ENCODE peak calls at places on chromosomes 1 and 21, in ten cellular contexts. K is psoas muscle, C is esophagus squamous epithelium, N is MM.1S, G is Peyer's patch, Y is tibial nerve, W is colonic mucosa, D is HCT116, A is heart left ventricle, P is astrocyte of the cerebellum. I is an unnamed sample.
A peak's percentile ranks its signal among the peaks of the same experiment; 100 is the strongest.

GRCh38 chr1:45084562-45084961 is 72.5 kb downstream of the UROD start:
- DNase-seq in K (no peak), N (no peak), G (no peak), W (no peak), A (no peak), P (no peak), C (no peak), D (no peak), Y (no peak), I (no peak)

GRCh38 chr1:160376525-160377131 is 9.8 kb downstream of the NHLH1 start:
- DNase-seq in A (no peak), C (no peak), W (peak; percentile 37), N (peak; percentile 51), G (no peak), P (peak; percentile 45), D (peak; percentile 61), K (no peak), Y (no peak), I (no peak)

GRCh38 chr21:42997053-42997452 is 22.7 kb downstream of the PKNOX1 start:
- DNase-seq in D (no peak), N (no peak), C (no peak), A (peak; percentile 71), P (peak; percentile 94), W (peak; percentile 30), G (no peak), Y (no peak), K (peak; percentile 61), I (peak; percentile 85)

GRCh38 chr1:92960395-92961130 is 699 bp downstream of the DIPK1A start:
- DNase-seq in W (peak; percentile 76), N (peak; percentile 79), D (peak; percentile 70), Y (no peak), G (peak; percentile 65), A (peak; percentile 54), P (peak; percentile 60), C (no peak), K (peak; percentile 43), I (peak; percentile 41)

GRCh38 chr21:36990508-36991205 is 15.8 kb upstream of the RIPPLY3 start:
- DNase-seq in N (no peak), G (no peak), K (no peak), P (no peak), D (no peak), Y (no peak), C (no peak), A (no peak), W (no peak), I (no peak)

GRCh38 chr1:39574646-39575045 is 1.9 kb downstream of the PABPC4 start:
- DNase-seq in C (no peak), P (no peak), N (no peak), K (no peak), W (peak; percentile 52), A (no peak), G (no peak), Y (no peak), D (no peak), I (no peak)

GRCh38 chr1:21318714-21319159 is 28.5 kb upstream of the ECE1 start:
- DNase-seq in D (no peak), Y (peak; percentile 77), W (peak; percentile 71), G (no peak), K (peak; percentile 91), P (no peak), C (no peak), A (peak; percentile 95), N (no peak), I (no peak)

GRCh38 chr1:116076831-116077230 is 34.4 kb upstream of the MAB21L3 start:
- DNase-seq in G (no peak), P (no peak), D (no peak), A (no peak), W (no peak), K (no peak), C (no peak), N (no peak), Y (no peak), I (no peak)

GRCh38 chr1:15100369-15101111 is 53.0 kb upstream of the TMEM51 start:
- DNase-seq in W (peak; percentile 50), G (no peak), P (peak; percentile 8), K (no peak), A (peak; percentile 42), N (peak; percentile 55), D (peak; percentile 37), C (no peak), Y (no peak), I (no peak)

GRCh38 chr1:178818416-178818815 is 52.5 kb downstream of the ANGPTL1 start:
- DNase-seq in A (no peak), Y (no peak), D (no peak), P (peak; percentile 11), G (no peak), W (no peak), C (no peak), K (no peak), N (no peak), I (peak; percentile 14)

GRCh38 chr1:161037661-161038522 is 872 bp downstream of the TSTD1 start:
- DNase-seq in C (no peak), G (no peak), K (no peak), N (peak; percentile 6), A (no peak), Y (no peak), W (peak; percentile 66), D (no peak), P (no peak), I (no peak)

DNA sequence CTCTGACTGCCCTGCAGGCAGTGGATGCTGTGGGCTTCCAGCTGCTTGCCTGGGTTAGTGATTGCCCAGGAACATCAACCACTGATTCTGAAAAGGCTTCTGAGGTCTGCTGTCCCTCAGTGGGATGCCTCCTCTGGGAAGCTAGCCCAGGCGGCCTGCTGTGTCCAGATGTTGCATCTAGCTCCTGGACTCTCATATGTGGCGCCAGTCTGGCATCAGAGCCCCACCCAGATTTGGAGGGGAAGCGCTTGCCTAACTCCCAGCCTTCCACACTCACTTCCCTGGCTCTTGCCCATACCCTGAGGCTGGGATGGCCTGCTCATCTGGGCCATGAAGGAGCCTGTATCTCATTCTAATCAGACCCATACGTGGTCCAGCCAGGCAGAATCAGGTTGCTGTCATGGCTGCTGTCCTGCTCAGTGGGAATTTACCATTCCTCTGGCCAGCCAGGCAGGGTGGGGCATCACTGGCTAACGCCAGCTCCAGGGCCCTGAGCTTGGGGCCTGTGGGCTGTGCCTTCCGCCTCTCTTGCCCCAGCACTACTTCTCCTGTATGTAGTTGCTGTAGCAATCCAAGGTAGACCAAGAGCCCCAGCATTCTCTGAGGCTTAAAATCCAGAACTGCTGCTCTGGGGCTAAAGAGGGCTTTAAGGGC is 4.1 kb downstream of the CSF1 start:
- DNase-seq in G (no peak), N (no peak), P (peak; percentile 36), Y (no peak), D (no peak), W (no peak), A (no peak), C (no peak), K (peak; percentile 76), I (no peak)
- H3K4me3 ChIP-seq in G (peak overlapping the region; percentile 3), N (no peak overlapping the region), P (no peak overlapping the region), Y (no peak overlapping the region), D (no peak overlapping the region), W (no peak overlapping the region), A (no peak overlapping the region), C (no peak overlapping the region), K (peak overlapping the region; percentile 89), I (no peak overlapping the region)

GRCh38 chr1:157087030-157087429 is 12.6 kb downstream of the ETV3L start:
- DNase-seq in C (no peak), A (no peak), Y (no peak), G (no peak), W (peak; percentile 0), K (no peak), P (no peak), N (no peak), D (no peak), I (no peak)

GRCh38 chr1:157084720-157085119 is 14.9 kb downstream of the ETV3L start:
- DNase-seq in G (no peak), K (no peak), P (no peak), C (no peak), W (peak; percentile 3), A (no peak), Y (no peak), D (no peak), N (no peak), I (no peak)

GRCh38 chr1:157088607-157089006 is 11.0 kb downstream of the ETV3L start:
- DNase-seq in W (peak; percentile 4), N (no peak), G (no peak), P (no peak), C (no peak), A (no peak), K (no peak), Y (no peak), D (no peak), I (no peak)

GRCh38 chr1:157086299-157086698 is 13.3 kb downstream of the ETV3L start:
- DNase-seq in N (no peak), Y (no peak), A (no peak), D (no peak), K (no peak), C (no peak), W (peak; percentile 12), G (no peak), P (no peak), I (no peak)

GRCh38 chr1:157085416-157085815 is 14.2 kb downstream of the ETV3L start:
- DNase-seq in Y (no peak), P (no peak), G (no peak), D (no peak), C (no peak), K (no peak), W (peak; percentile 4), N (no peak), A (no peak), I (no peak)
- TF ChIP-seq CTCF in Y (no peak), P (no peak), G (no peak), D (no peak), C (no peak), K (no peak), W (no peak), N (no peak), A (no peak), I (no peak)

GRCh38 chr1:205358579-205358978 is 1.9 kb upstream of the KLHDC8A start:
- DNase-seq in P (no peak), G (no peak), K (no peak), D (no peak), W (no peak), N (no peak), Y (no peak), C (no peak), A (no peak), I (no peak)
- H3K4me3 ChIP-seq in P (no peak overlapping the region), G (no peak overlapping the region), K (no peak overlapping the region), D (no peak overlapping the region), W (no peak overlapping the region), N (no peak overlapping the region), Y (no peak overlapping the region), C (no peak overlapping the region), A (no peak overlapping the region), I (no peak overlapping the region)

DNA sequence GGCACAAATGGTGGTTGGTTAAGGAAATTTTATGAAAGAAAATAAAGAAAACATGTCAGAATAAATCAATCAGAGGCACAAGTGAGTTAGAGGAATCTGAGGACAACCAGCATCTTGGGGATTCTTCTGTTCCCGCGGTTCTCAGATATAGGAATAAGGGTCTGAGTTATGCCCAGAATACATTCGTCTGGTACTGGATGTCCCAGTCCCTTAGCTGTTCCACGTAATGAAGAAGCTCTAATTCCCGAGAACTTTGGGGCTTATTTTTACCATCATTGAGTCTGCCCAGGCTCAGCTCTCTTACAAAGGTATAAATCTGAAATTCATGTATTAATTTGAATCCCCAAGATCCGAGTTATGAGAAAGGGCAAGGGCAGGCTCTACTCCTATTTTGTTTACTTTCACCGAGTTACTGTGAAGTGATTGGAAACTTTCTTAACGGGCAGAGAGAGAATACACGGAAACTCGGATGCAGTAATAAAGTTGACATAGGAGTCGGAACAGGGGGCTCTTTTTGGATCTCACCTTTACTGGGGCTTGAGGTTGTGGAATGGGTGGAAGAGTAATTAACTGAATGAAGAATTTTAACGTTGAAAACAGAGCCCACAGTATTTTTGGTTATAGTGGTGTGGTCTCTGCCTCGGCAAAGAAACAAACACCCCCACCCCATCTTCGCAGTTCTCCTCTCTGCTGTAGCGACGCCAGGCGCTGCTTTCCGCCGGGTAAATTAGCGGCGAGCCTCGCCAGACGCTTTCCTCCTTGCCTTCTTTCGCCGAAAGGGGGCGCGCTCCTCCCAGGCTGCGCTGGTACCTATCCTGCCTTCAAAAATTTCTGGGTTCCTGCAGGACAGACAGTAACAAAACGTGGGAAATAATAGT is 7.1 kb downstream of the PRRX1 start:
- DNase-seq in W (peak; percentile 61), G (no peak), D (no peak), N (no peak), K (peak; percentile 68), C (no peak), P (no peak), Y (no peak), A (peak; percentile 58), I (no peak)
- TF ChIP-seq CTCF in W (peak; percentile 51), G (peak; percentile 43), D (peak; percentile 70), N (peak; percentile 41), K (peak; percentile 52), C (peak; percentile 47), P (peak; percentile 89), Y (peak; percentile 72), A (peak; percentile 66), I (peak; percentile 81)